ENCODE peak calls at places on chromosomes 3 and 15, in eight cellular contexts. L is fibroblast of the aortic adventitia; A is H4; F is NCI-H1417 treated with DMSO at 0.1 percent for 48 hours; M is stimulated activated CD4-positive, alpha-beta T cell treated with anti-CD3 and anti-CD28 coated beads, TNF-alpha, amount 100 ng/mL, for 1 hour; B is endothelial cell of umbilical vein; U is AG08396; W is fibroblast of villous mesenchyme. X is an unnamed sample.

GRCh38 chr15:60932051-60932915 is 296.8 kb downstream of the RORA start:
- DNase-seq in U (peak), F (no peak), W (no peak), M (peak), A (peak), L (peak), B (no peak), X (no peak)

GRCh38 chr3:123749716-123750115 is 134.4 kb downstream of the MYLK start:
- DNase-seq in A (peak), M (no peak), F (no peak), L (peak), W (peak), B (no peak), U (peak), X (no peak)

GRCh38 chr3:127694467-127695215 is 21.9 kb downstream of the ABTB1 start:
- DNase-seq in M (no peak), A (peak), U (no peak), F (no peak), B (peak), L (no peak), W (no peak), X (no peak)

GRCh38 chr15:52349062-52349700 is 53.6 kb upstream of the MYO5C start:
- DNase-seq in B (no peak), M (no peak), A (no peak), L (no peak), U (peak), W (peak), F (no peak), X (no peak)

GRCh38 chr3:32440481-32441350 is 49.1 kb downstream of the CMTM7 start:
- DNase-seq in B (no peak), A (no peak), W (no peak), M (no peak), U (no peak), L (no peak), F (no peak), X (no peak)

GRCh38 chr3:26102376-26103110 is 312.7 kb downstream of the OXSM start:
- DNase-seq in F (no peak), A (no peak), L (no peak), M (no peak), W (no peak), U (no peak), B (no peak), X (no peak)

GRCh38 chr3:128335621-128336296 is 130.9 kb downstream of the DNAJB8 start:
- DNase-seq in M (no peak), F (no peak), W (no peak), U (no peak), L (no peak), B (no peak), A (no peak), X (no peak)

GRCh38 chr15:35126236-35126635 is 41.1 kb upstream of the NANOGP8 start:
- DNase-seq in F (no peak), B (no peak), W (no peak), U (no peak), A (no peak), M (no peak), L (no peak), X (no peak)

GRCh38 chr3:193764959-193765358 is 172.0 kb downstream of the OPA1 start:
- DNase-seq in U (no peak), F (no peak), M (no peak), W (no peak), L (no peak), A (no peak), B (no peak), X (no peak)

GRCh38 chr15:85094685-85095084 is 113.0 kb downstream of the PDE8A start:
- DNase-seq in F (no peak), L (peak), A (no peak), W (no peak), B (no peak), U (peak), M (no peak), X (no peak)

GRCh38 chr15:48865387-48866079 is 12.4 kb upstream of the EID1 start:
- DNase-seq in W (peak), F (no peak), L (peak), A (peak), M (no peak), U (peak), B (no peak), X (peak)

GRCh38 chr15:40493089-40493840 is 22.5 kb downstream of the CHST14 start:
- DNase-seq in W (no peak), B (no peak), L (no peak), M (no peak), F (no peak), A (no peak), U (no peak), X (no peak)

GRCh38 chr15:70802629-70803028 is 39.3 kb upstream of the UACA start:
- DNase-seq in W (peak), L (peak), A (no peak), B (peak), U (no peak), M (no peak), F (no peak), X (no peak)